ENCODE peak calls at places on chromosomes 2 and 18, in six cellular contexts. F is sigmoid colon, W is amygdala, G is Peyer's patch, E is hypothalamus, O is A172. T is an unnamed sample.

GRCh38 chr2:45567288-45567963 is 43.6 kb downstream of the SRBD1 start:
- DNase-seq in G (no peak), W (no peak), O (no peak), E (no peak), F (no peak), T (no peak)

GRCh38 chr18:44325903-44326650 is 354.6 kb upstream of the SETBP1 start:
- DNase-seq in F (no peak), E (no peak), G (peak; percentile 86), W (no peak), O (peak; percentile 1), T (no peak)

GRCh38 chr2:128783896-128784295 is 465.2 kb upstream of the HS6ST1 start:
- DNase-seq in W (no peak), E (no peak), G (no peak), O (no peak), F (peak; percentile 48), T (no peak)

GRCh38 chr18:37464287-37464686 is 101.3 kb downstream of the CELF4 start:
- DNase-seq in E (no peak), O (no peak), G (no peak), F (no peak), W (no peak), T (no peak)

GRCh38 chr18:59851784-59852399 is 47.9 kb upstream of the PMAIP1 start:
- DNase-seq in F (peak; percentile 72), G (no peak), E (no peak), O (no peak), W (no peak), T (no peak)

GRCh38 chr2:200435379-200435778 is 74.5 kb downstream of the KCTD18 start:
- DNase-seq in G (no peak), W (no peak), E (no peak), F (no peak), O (no peak), T (no peak)

GRCh38 chr2:66833036-66833435 is 398.1 kb downstream of the MEIS1 start:
- DNase-seq in E (no peak), O (no peak), W (no peak), F (no peak), G (no peak), T (no peak)

GRCh38 chr2:402721-403120 is 114.8 kb upstream of the ALKAL2 start:
- DNase-seq in E (no peak), F (no peak), O (no peak), W (no peak), G (no peak), T (no peak)

GRCh38 chr18:80247403-80247916 is at the start of gene PARD6G:
- DNase-seq in W (peak; percentile 78), F (peak; percentile 93), O (peak; percentile 21), G (peak; percentile 86), E (peak; percentile 62), T (peak; percentile 36)

GRCh38 chr2:28413896-28414290 is 21.2 kb downstream of the FOSL2 start:
- DNase-seq in W (no peak), F (no peak), G (no peak), E (no peak), O (no peak), T (no peak)